ENCODE peak calls at places on chromosomes 6 and 20, in ten cellular contexts. B, M, C, G, V, F, X, I, R and J are unnamed samples.

GRCh38 chr20:38315290-38315966 is 11.5 kb downstream of the BPI start:
- DNase-seq in B (no peak), M (no peak), C (no peak), G (no peak), V (peak; percentile 32), F (no peak), X (peak; percentile 41), I (peak; percentile 36), R (no peak), J (no peak)

GRCh38 chr6:162973141-162973872 is 245.5 kb downstream of the PACRG start:
- DNase-seq in B (no peak), M (peak; percentile 24), C (no peak), G (no peak), V (no peak), F (no peak), X (no peak), I (no peak), R (no peak), J (no peak)

GRCh38 chr20:17622851-17623508 is 53.1 kb downstream of the DSTN start:
- DNase-seq in B (no peak), M (no peak), C (no peak), G (no peak), V (peak; percentile 10), F (peak; percentile 10), X (no peak), I (peak; percentile 20), R (no peak), J (no peak)

GRCh38 chr6:12339808-12340487 is 49.8 kb downstream of the EDN1 start:
- DNase-seq in B (no peak), M (no peak), C (no peak), G (no peak), V (no peak), F (no peak), X (no peak), I (no peak), R (peak; percentile 41), J (no peak)

GRCh38 chr6:33904050-33904827 is 100.4 kb upstream of the MLN start:
- DNase-seq in B (no peak), M (no peak), C (peak; percentile 5), G (no peak), V (no peak), F (peak; percentile 25), X (no peak), I (no peak), R (no peak), J (no peak)

GRCh38 chr6:10658910-10659696 is 35.3 kb downstream of the C6orf52 start:
- DNase-seq in B (no peak), M (no peak), C (no peak), G (no peak), V (no peak), F (no peak), X (no peak), I (no peak), R (no peak), J (no peak)

GRCh38 chr6:153001767-153002612 is 519 bp downstream of the MTRF1L start:
- DNase-seq in B (peak; percentile 4), M (no peak), C (no peak), G (no peak), V (peak; percentile 36), F (peak; percentile 17), X (no peak), I (peak; percentile 10), R (no peak), J (no peak)

GRCh38 chr20:32282461-32282860 is 5.0 kb downstream of the KIF3B start:
- DNase-seq in B (peak; percentile 52), M (no peak), C (no peak), G (peak; percentile 54), V (no peak), F (peak; percentile 55), X (no peak), I (no peak), R (no peak), J (no peak)

GRCh38 chr6:38725414-38726183 is 10.5 kb downstream of the DNAH8 start:
- DNase-seq in B (no peak), M (no peak), C (no peak), G (no peak), V (no peak), F (no peak), X (no peak), I (no peak), R (no peak), J (no peak)

GRCh38 chr6:157024745-157025144 is 247.6 kb downstream of the ARID1B start:
- DNase-seq in B (no peak), M (no peak), C (no peak), G (no peak), V (no peak), F (no peak), X (no peak), I (no peak), R (no peak), J (no peak)

GRCh38 chr6:151067684-151068596 is 171.8 kb upstream of the AKAP12 start:
- DNase-seq in B (peak; percentile 64), M (peak; percentile 55), C (no peak), G (peak; percentile 58), V (no peak), F (peak; percentile 66), X (peak; percentile 97), I (peak; percentile 85), R (no peak), J (no peak)

GRCh38 chr20:38311100-38311499 is 7.1 kb downstream of the BPI start:
- DNase-seq in B (no peak), M (no peak), C (no peak), G (no peak), V (no peak), F (no peak), X (no peak), I (no peak), R (no peak), J (no peak)

GRCh38 chr6:133447924-133448323 is 206.8 kb downstream of the EYA4 start:
- DNase-seq in B (no peak), M (no peak), C (no peak), G (no peak), V (no peak), F (no peak), X (peak; percentile 83), I (no peak), R (no peak), J (no peak)

GRCh38 chr20:11692567-11692966 is 225.1 kb upstream of the BTBD3 start:
- DNase-seq in B (no peak), M (no peak), C (no peak), G (no peak), V (no peak), F (no peak), X (no peak), I (no peak), R (no peak), J (no peak)

GRCh38 chr6:28944412-28945006 is 20.7 kb upstream of the TRIM27 start:
- DNase-seq in B (peak; percentile 50), M (peak; percentile 33), C (no peak), G (peak; percentile 41), V (peak; percentile 47), F (peak; percentile 67), X (peak; percentile 81), I (peak; percentile 31), R (no peak), J (peak; percentile 86)

DNA sequence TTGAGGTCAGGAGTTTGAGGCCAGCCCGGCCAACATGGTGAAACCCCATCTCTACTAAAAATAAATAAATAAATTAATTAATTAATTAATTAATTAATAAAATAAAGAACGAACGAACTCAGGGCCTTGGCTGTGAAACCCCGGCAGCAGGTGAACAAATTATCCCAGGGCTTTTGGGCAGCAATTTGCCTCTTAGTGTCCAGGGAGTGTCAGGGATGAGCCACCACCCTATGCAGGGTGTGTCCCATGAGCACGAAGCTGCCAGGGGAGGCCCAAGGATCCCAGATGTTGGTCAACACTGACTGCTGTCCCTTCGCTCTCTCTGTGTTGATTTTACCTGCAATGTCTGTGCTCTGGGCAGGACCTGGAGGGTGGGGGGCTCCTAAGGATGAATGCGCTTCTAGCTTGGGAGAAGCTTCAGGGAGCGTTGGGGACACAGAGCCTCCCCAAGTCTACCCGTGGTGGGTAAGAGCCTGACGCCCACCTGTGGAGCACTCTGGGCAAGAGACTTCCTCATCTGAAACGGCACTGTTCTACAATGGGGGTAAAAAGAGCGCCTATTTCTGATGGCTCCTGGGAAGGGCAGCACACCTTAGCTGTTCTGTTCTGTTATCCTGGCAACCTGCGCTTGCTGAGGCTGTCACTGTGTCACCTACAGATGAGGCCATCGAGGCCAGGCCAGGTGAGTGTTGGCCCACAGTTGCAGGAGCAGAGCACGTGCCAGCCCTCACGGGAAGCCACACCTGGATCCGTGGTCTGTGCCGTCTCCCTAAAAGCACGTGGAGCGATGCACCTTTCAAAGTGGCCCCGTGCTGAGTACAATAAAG is 125.5 kb upstream of the CDH4 start:
- DNase-seq in B (no peak), M (no peak), C (no peak), G (no peak), V (no peak), F (no peak), X (no peak), I (no peak), R (no peak), J (no peak)
- H3K4me1 ChIP-seq in B (no peaks in the 10 kb centered on the region), M (no peaks in the 10 kb centered on the region), C (no peaks in the 10 kb centered on the region), G (no peaks in the 10 kb centered on the region), V (no peaks in the 10 kb centered on the region), F (no peaks in the 10 kb centered on the region), X (no peaks in the 10 kb centered on the region), I (no peaks in the 10 kb centered on the region), R (no peaks in the 10 kb centered on the region), J (no peaks in the 10 kb centered on the region)

GRCh38 chr6:159037746-159038290 is 7.0 kb downstream of the TAGAP start:
- DNase-seq in B (no peak), M (no peak), C (no peak), G (no peak), V (no peak), F (no peak), X (no peak), I (no peak), R (no peak), J (no peak)
- H3K4me1 ChIP-seq in B (peaks cover 3% of the 10 kb centered on the region), M (no peaks in the 10 kb centered on the region), C (no peaks in the 10 kb centered on the region), G (peaks cover 6% of the 10 kb centered on the region), V (no peaks in the 10 kb centered on the region), F (no peaks in the 10 kb centered on the region), X (no peaks in the 10 kb centered on the region), I (peaks cover 3% of the 10 kb centered on the region), R (peaks cover 1% of the 10 kb centered on the region), J (no peaks in the 10 kb centered on the region)

DNA sequence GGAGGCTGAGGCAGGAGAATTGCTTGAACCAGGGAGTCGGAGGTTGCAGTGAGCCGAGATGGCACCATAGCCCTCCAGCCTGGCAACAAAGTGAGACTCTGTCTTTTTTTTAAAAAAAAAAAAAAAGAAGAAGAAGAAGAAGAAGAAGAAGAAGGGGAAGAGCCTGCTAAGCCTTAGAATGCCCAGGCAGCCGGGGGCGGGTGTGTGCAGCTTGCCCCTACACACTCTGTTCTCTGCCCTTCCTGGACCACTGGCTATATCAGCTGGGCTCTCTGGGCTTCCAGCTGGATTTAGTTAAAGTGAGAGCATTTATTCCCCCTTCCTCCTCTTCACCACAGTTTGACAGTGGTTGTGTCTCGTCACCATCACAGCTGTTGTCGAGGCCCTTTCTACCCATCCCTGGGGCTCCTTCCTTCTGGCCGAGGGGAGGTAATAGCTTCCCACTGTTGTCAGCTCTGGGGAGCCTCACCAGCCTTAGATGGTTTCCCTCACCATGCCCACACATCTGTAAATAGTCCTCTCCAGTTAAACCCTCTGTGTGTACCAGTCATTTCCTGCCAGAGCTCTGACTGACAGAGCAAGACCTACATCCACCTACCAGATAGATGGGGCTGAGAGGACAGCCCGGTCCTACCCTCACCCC is 77.6 kb downstream of the TRERF1 start:
- DNase-seq in B (no peak), M (no peak), C (no peak), G (no peak), V (no peak), F (no peak), X (no peak), I (no peak), R (no peak), J (no peak)
- H3K4me1 ChIP-seq in B (no peaks in the 10 kb centered on the region), M (no peaks in the 10 kb centered on the region), C (no peaks in the 10 kb centered on the region), G (peaks cover 10% of the 10 kb centered on the region), V (no peaks in the 10 kb centered on the region), F (no peaks in the 10 kb centered on the region), X (peaks cover 5% of the 10 kb centered on the region), I (no peaks in the 10 kb centered on the region), R (peaks cover 3% of the 10 kb centered on the region), J (peaks cover 43% of the 10 kb centered on the region)

GRCh38 chr6:74057326-74057725 is 361.3 kb downstream of the CD109 start:
- DNase-seq in B (no peak), M (no peak), C (no peak), G (no peak), V (no peak), F (no peak), X (peak; percentile 64), I (no peak), R (no peak), J (no peak)
- H3K4me1 ChIP-seq in B (no peaks in the 10 kb centered on the region), M (no peaks in the 10 kb centered on the region), C (no peaks in the 10 kb centered on the region), G (no peaks in the 10 kb centered on the region), V (no peaks in the 10 kb centered on the region), F (no peaks in the 10 kb centered on the region), X (peaks cover 2% of the 10 kb centered on the region), I (no peaks in the 10 kb centered on the region), R (no peaks in the 10 kb centered on the region), J (no peaks in the 10 kb centered on the region)